ENCODE peak calls at places on chromosomes 13 and 19, in six cellular contexts. Y, X, M, K, E and S are unnamed samples.

GRCh38 chr13:29520671-29521070 is 74.8 kb downstream of the SLC7A1 start:
- DNase-seq in Y (no peak), X (no peak), M (no peak), K (no peak), E (no peak), S (no peak)

GRCh38 chr19:18100710-18101109 is 3.1 kb downstream of the MAST3 start:
- DNase-seq in Y (no peak), X (no peak), M (no peak), K (no peak), E (no peak), S (no peak)

GRCh38 chr19:14333101-14333871 is 48.0 kb upstream of the ADGRE5 start:
- DNase-seq in Y (peak; percentile 73), X (peak; percentile 71), M (no peak), K (peak; percentile 45), E (no peak), S (peak; percentile 37)

GRCh38 chr13:38090913-38091312 is 221.3 kb upstream of the TRPC4 start:
- DNase-seq in Y (no peak), X (no peak), M (no peak), K (peak; percentile 5), E (no peak), S (no peak)

GRCh38 chr13:98187155-98187726 is 10.2 kb upstream of the RNF113B start:
- DNase-seq in Y (no peak), X (no peak), M (no peak), K (no peak), E (no peak), S (no peak)

GRCh38 chr19:18832331-18833140 is 777 bp downstream of the UPF1 start:
- DNase-seq in Y (peak; percentile 25), X (peak; percentile 42), M (no peak), K (peak; percentile 71), E (peak; percentile 44), S (no peak)

GRCh38 chr19:1893791-1894190 is 8.5 kb upstream of the ABHD17A start:
- DNase-seq in Y (no peak), X (no peak), M (no peak), K (no peak), E (no peak), S (no peak)

GRCh38 chr19:39792999-39793546 is 14.4 kb downstream of the LEUTX start:
- DNase-seq in Y (peak; percentile 99), X (peak; percentile 71), M (peak; percentile 82), K (peak; percentile 80), E (peak; percentile 45), S (peak; percentile 78)

GRCh38 chr19:1608414-1609391 is 3.4 kb upstream of the UQCR11 start:
- DNase-seq in Y (no peak), X (no peak), M (no peak), K (peak; percentile 32), E (no peak), S (no peak)

GRCh38 chr13:76937416-76937815 is 10.9 kb upstream of the ACOD1 start:
- DNase-seq in Y (peak; percentile 3), X (no peak), M (no peak), K (no peak), E (no peak), S (no peak)

GRCh38 chr19:53878786-53879144 is 3.2 kb upstream of the PRKCG start:
- DNase-seq in Y (no peak), X (no peak), M (no peak), K (no peak), E (no peak), S (no peak)

GRCh38 chr13:35614666-35615065 is 138.2 kb upstream of the MAB21L1 start:
- DNase-seq in Y (no peak), X (no peak), M (no peak), K (no peak), E (no peak), S (no peak)

GRCh38 chr19:47243776-47244547 is 12.4 kb upstream of the CCDC9 start:
- DNase-seq in Y (peak; percentile 94), X (peak; percentile 92), M (peak; percentile 77), K (peak; percentile 91), E (peak; percentile 89), S (peak; percentile 91)

GRCh38 chr19:17001603-17002183 is 24.9 kb downstream of the CPAMD8 start:
- DNase-seq in Y (no peak), X (no peak), M (no peak), K (no peak), E (no peak), S (no peak)

GRCh38 chr13:110062777-110063442 is 244.0 kb downstream of the COL4A1 start:
- DNase-seq in Y (no peak), X (no peak), M (no peak), K (no peak), E (no peak), S (no peak)

GRCh38 chr13:100334209-100334608 is 245.3 kb downstream of the PCCA start:
- DNase-seq in Y (no peak), X (no peak), M (no peak), K (no peak), E (no peak), S (no peak)

GRCh38 chr13:93736909-93737308 is 510.3 kb downstream of the GPC6 start:
- DNase-seq in Y (no peak), X (no peak), M (no peak), K (no peak), E (no peak), S (no peak)

GRCh38 chr19:37389234-37389633 is 18.3 kb downstream of the ZNF527 start:
- DNase-seq in Y (no peak), X (no peak), M (no peak), K (no peak), E (no peak), S (no peak)

GRCh38 chr13:60009300-60010248 is 154.2 kb downstream of the DIAPH3 start:
- DNase-seq in Y (no peak), X (peak; percentile 94), M (no peak), K (no peak), E (no peak), S (peak; percentile 82)

GRCh38 chr19:50203281-50204080 is at the start of gene MYH14:
- DNase-seq in Y (peak; percentile 99), X (peak; percentile 93), M (peak; percentile 57), K (peak; percentile 82), E (peak; percentile 24), S (peak; percentile 96)

GRCh38 chr19:28319208-28319607 is 893.7 kb downstream of the UQCRFS1 start:
- DNase-seq in Y (no peak), X (no peak), M (no peak), K (no peak), E (no peak), S (no peak)

GRCh38 chr13:48858122-48858521 is 117.6 kb upstream of the FNDC3A start:
- DNase-seq in Y (no peak), X (no peak), M (no peak), K (no peak), E (no peak), S (no peak)

GRCh38 chr19:39398297-39398864 is 7.2 kb downstream of the MED29 start:
- DNase-seq in Y (peak; percentile 84), X (peak; percentile 89), M (peak; percentile 72), K (no peak), E (no peak), S (peak; percentile 73)

GRCh38 chr19:58492265-58492664 is 16.1 kb downstream of the ZNF446 start:
- DNase-seq in Y (no peak), X (no peak), M (no peak), K (no peak), E (no peak), S (no peak)

GRCh38 chr19:6540918-6541689 is 10.3 kb downstream of the TNFSF9 start:
- DNase-seq in Y (no peak), X (no peak), M (no peak), K (no peak), E (no peak), S (no peak)

GRCh38 chr19:28577199-28577598 is 635.8 kb downstream of the UQCRFS1 start:
- DNase-seq in Y (no peak), X (no peak), M (no peak), K (no peak), E (no peak), S (no peak)

GRCh38 chr19:39405930-39406655 is 554 bp upstream of the ZFP36 start:
- DNase-seq in Y (no peak), X (peak; percentile 89), M (peak; percentile 82), K (no peak), E (no peak), S (no peak)

GRCh38 chr13:99265162-99265822 is 7.1 kb upstream of the GPR18 start:
- DNase-seq in Y (no peak), X (no peak), M (no peak), K (no peak), E (no peak), S (no peak)

GRCh38 chr13:114148521-114148855 is 16.1 kb upstream of the RASA3 start:
- DNase-seq in Y (no peak), X (peak; percentile 64), M (no peak), K (peak; percentile 16), E (no peak), S (peak; percentile 51)

GRCh38 chr13:93932901-93933300 is 546.6 kb downstream of the DCT start:
- DNase-seq in Y (no peak), X (no peak), M (no peak), K (no peak), E (no peak), S (no peak)

GRCh38 chr13:43884221-43884620 is 4.5 kb downstream of the LACC1 start:
- DNase-seq in Y (no peak), X (no peak), M (no peak), K (no peak), E (no peak), S (no peak)

GRCh38 chr19:52190679-52191293 is 934 bp downstream of the PPP2R1A start:
- DNase-seq in Y (no peak), X (peak; percentile 55), M (no peak), K (peak; percentile 56), E (no peak), S (peak; percentile 29)
- TF ChIP-seq EP300 in Y (no peak), X (no peak), M (no peak), K (no peak), E (no peak), S (no peak)

GRCh38 chr19:21046489-21046888 is 26.0 kb downstream of the ZNF430 start:
- DNase-seq in Y (no peak), X (no peak), M (no peak), K (no peak), E (no peak), S (no peak)
- H3K9me3 ChIP-seq in Y (peaks cover 13% of the 10 kb centered on the region), X (peaks cover 39% of the 10 kb centered on the region), M (no peaks in the 10 kb centered on the region), K (no peaks in the 10 kb centered on the region), E (no peaks in the 10 kb centered on the region), S (no peaks in the 10 kb centered on the region)

GRCh38 chr19:32336259-32337111 is 8.9 kb upstream of the ZNF507 start:
- DNase-seq in Y (no peak), X (no peak), M (no peak), K (no peak), E (no peak), S (no peak)
- TF ChIP-seq CTCF in Y (peak; percentile 48), X (no peak), M (no peak), K (no peak), E (no peak), S (no peak)

DNA sequence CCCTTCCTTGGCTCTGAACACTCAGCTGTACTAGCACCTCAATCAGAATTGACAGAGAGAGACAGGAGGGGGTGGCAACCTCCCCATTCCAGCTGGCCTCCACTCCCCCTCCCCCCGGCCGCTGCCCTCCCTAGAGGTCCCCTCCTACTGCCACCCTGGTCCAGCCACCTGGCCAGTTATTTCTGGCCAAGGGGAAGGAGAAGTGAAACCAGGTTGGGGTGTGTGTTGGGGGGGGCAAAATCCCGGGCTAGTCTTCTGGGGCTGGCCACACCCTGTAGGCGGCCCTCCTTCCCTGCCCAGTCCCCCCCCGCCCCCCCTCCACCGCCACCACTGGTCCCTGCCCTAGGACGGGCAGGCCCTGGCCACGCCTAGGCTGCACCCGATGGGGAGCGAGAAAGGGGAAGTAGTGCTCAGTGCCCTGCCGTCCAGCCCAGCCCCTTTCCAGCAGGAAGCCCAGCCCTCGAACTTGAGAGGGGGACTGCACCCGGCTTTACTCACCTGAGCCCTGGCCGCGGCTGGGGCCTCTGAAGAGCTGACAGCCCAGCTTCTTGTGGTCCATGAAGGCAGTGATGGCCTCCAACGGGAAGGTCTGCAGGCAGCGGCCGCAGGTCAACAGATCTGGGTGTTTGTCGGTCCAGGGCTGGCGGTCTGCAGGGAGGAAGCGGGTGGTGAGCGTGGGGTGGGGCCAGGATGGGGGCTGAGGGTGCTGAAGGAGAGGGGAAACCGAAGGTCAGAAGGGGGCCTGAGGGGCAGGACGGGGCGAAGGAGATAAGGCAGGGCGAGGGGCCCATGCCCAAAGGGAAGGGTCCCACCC is 856 bp downstream of the ZNF296 start:
- DNase-seq in Y (peak; percentile 86), X (peak; percentile 92), M (peak; percentile 34), K (no peak), E (no peak), S (peak; percentile 88)
- TF ChIP-seq EP300 in Y (no peak), X (no peak), M (no peak), K (no peak), E (no peak), S (no peak)